ENCODE peak calls at places on chromosomes 11 and 22, in ten cellular contexts. F is CD8-positive, alpha-beta memory T cell; Q is IMR-90; D is CD8-positive, alpha-beta T cell; K is CD4-positive, alpha-beta T cell; Z is PC-3; B is heart right ventricle; V is HCT116; A is body of pancreas; O is psoas muscle. C is an unnamed sample. For H3K27me3, the result is how much of the 10 kb centered on the place peaks cover.

GRCh38 chr11:27497284-27497866 is 9.2 kb downstream of the LIN7C start:
- DNase-seq in F (no peak), Q (peak), D (no peak), K (no peak), Z (peak), B (no peak), V (no peak), A (no peak), O (no peak), C (no peak)

GRCh38 chr11:121367434-121367833 is 74.9 kb downstream of the SC5D start:
- DNase-seq in F (peak), Q (peak), D (no peak), K (no peak), Z (no peak), B (no peak), V (no peak), A (no peak), O (no peak), C (no peak)

GRCh38 chr11:110091995-110092576 is 1.1 kb upstream of the ZC3H12C start:
- DNase-seq in F (no peak), Q (no peak), D (no peak), K (no peak), Z (peak), B (no peak), V (peak), A (no peak), O (no peak), C (peak)

GRCh38 chr11:60864856-60865513 is 2.4 kb upstream of the ZP1 start:
- DNase-seq in F (no peak), Q (no peak), D (no peak), K (no peak), Z (no peak), B (no peak), V (no peak), A (no peak), O (no peak), C (no peak)

GRCh38 chr22:42190274-42190673 is 59.7 kb upstream of the CYP2D6 start:
- DNase-seq in F (no peak), Q (no peak), D (no peak), K (no peak), Z (no peak), B (no peak), V (no peak), A (no peak), O (no peak), C (no peak)

GRCh38 chr11:1534682-1535081 is 37.4 kb downstream of the DUSP8 start:
- DNase-seq in F (no peak), Q (peak), D (no peak), K (no peak), Z (no peak), B (peak), V (no peak), A (no peak), O (peak), C (peak)

GRCh38 chr22:30000566-30000965 is 79.7 kb upstream of the HORMAD2 start:
- DNase-seq in F (no peak), Q (peak), D (no peak), K (no peak), Z (peak), B (no peak), V (no peak), A (no peak), O (no peak), C (no peak)

GRCh38 chr11:44791546-44791945 is 64.8 kb downstream of the TSPAN18 start:
- DNase-seq in F (no peak), Q (no peak), D (no peak), K (no peak), Z (no peak), B (no peak), V (no peak), A (no peak), O (no peak), C (no peak)

GRCh38 chr11:130634981-130635473 is 186.6 kb downstream of the ADAMTS15 start:
- DNase-seq in F (no peak), Q (peak), D (no peak), K (no peak), Z (peak), B (no peak), V (no peak), A (no peak), O (peak), C (no peak)

DNA sequence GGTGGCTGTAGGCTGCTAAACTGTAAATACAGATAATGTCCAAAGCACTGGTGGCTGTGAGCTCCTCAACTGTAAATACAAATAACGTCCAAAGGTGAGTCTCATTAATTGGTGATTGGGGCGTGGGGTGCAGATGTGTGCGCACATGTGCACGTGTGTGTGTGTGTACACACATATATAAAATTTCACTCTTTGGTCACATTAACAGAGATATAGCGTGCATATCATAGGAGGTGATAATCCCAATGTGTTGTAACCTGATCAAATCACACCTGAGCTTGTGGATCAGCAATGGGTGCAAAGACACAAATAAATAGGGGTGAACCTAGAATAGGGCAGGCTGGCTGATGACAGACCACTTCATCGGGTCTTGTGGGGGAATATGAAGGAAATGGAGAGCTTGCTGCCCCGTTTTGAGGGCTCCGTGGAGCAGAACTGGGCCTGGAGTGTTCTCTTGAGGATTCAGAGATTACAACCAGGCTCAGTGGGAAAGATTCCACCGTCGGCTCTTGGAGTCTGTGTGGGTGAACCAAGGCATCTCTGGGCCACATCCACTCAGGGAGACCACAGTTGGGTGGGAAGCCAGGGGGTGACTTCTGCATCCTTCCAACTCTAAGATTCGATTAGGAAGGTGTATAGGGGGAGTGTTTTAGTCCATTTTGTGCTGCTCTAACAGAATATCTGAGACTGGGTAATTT is 24.9 kb upstream of the OSBPL5 start:
- DNase-seq in F (no peak), Q (no peak), D (no peak), K (no peak), Z (no peak), B (no peak), V (no peak), A (no peak), O (no peak), C (no peak)
- H3K27me3 ChIP-seq in F (under half), Q (under half), D (under half), K (under half), Z (under half), B (under half), V (under half), A (under half), O (under half), C (under half)

GRCh38 chr22:44536411-44536810 is 38.4 kb upstream of the RTL6 start:
- DNase-seq in F (no peak), Q (no peak), D (no peak), K (no peak), Z (no peak), B (no peak), V (no peak), A (no peak), O (no peak), C (no peak)
- H3K27me3 ChIP-seq in F (under half), Q (under half), D (under half), K (under half), Z (under half), B (under half), V (under half), A (under half), O (under half), C (under half)

GRCh38 chr11:8105666-8106065 is 24.7 kb downstream of the TUB start:
- DNase-seq in F (no peak), Q (peak), D (no peak), K (no peak), Z (no peak), B (no peak), V (no peak), A (no peak), O (no peak), C (no peak)

GRCh38 chr11:8106679-8107078 is 25.7 kb downstream of the TUB start:
- DNase-seq in F (no peak), Q (no peak), D (no peak), K (no peak), Z (no peak), B (no peak), V (no peak), A (no peak), O (no peak), C (no peak)

GRCh38 chr11:8102965-8103364 is 22.0 kb downstream of the TUB start:
- DNase-seq in F (no peak), Q (no peak), D (no peak), K (no peak), Z (no peak), B (no peak), V (no peak), A (no peak), O (no peak), C (no peak)

GRCh38 chr11:8103909-8104308 is 22.9 kb downstream of the TUB start:
- DNase-seq in F (no peak), Q (no peak), D (no peak), K (no peak), Z (no peak), B (no peak), V (no peak), A (no peak), O (no peak), C (no peak)

DNA sequence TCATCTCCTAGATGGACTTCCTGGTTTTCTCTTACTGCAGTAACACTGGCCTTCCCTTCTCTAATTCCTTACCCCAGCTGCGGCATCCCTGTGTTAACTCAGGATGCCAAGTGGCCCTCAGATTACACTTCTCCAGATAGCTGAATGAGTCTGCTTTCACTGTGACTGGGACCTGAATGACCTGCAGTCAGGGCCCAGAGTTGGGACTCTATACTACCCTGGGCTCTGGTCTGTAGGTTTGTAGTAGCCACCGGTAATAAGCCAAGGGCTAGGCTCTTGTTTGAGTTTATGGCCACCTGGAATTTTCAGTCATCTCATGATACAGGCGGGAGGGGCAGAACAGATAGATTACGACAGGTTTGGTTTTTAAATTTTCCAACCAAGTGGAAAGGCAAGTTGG is 24.1 kb downstream of the TUB start:
- DNase-seq in F (no peak), Q (no peak), D (no peak), K (no peak), Z (no peak), B (no peak), V (no peak), A (no peak), O (no peak), C (no peak)
- H3K27me3 ChIP-seq in F (under half), Q (under half), D (under half), K (under half), Z (under half), B (under half), V (under half), A (under half), O (under half), C (under half)

GRCh38 chr11:120178441-120179070 is 32.3 kb upstream of the OAF start:
- DNase-seq in F (no peak), Q (peak), D (no peak), K (no peak), Z (no peak), B (no peak), V (no peak), A (no peak), O (no peak), C (no peak)
- H3K27me3 ChIP-seq in F (under half), Q (under half), D (under half), K (under half), Z (under half), B (under half), V (under half), A (under half), O (under half), C (under half)

GRCh38 chr22:39928556-39929401 is 27.9 kb downstream of the GRAP2 start:
- DNase-seq in F (no peak), Q (no peak), D (no peak), K (no peak), Z (no peak), B (no peak), V (no peak), A (no peak), O (no peak), C (no peak)
- H3K27me3 ChIP-seq in F (under half), Q (half or more), D (under half), K (under half), Z (half or more), B (half or more), V (half or more), A (under half), O (under half), C (under half)

GRCh38 chr11:122746611-122747305 is 91.2 kb downstream of the UBASH3B start:
- DNase-seq in F (no peak), Q (no peak), D (no peak), K (no peak), Z (no peak), B (no peak), V (no peak), A (no peak), O (no peak), C (no peak)

GRCh38 chr11:122745111-122745510 is 89.6 kb downstream of the UBASH3B start:
- DNase-seq in F (no peak), Q (peak), D (no peak), K (no peak), Z (no peak), B (no peak), V (no peak), A (no peak), O (no peak), C (no peak)

GRCh38 chr11:122746050-122746478 is 90.5 kb downstream of the UBASH3B start:
- DNase-seq in F (peak), Q (no peak), D (peak), K (peak), Z (no peak), B (no peak), V (no peak), A (no peak), O (no peak), C (no peak)

GRCh38 chr11:122748968-122749687 is 89.2 kb upstream of the CRTAM start:
- DNase-seq in F (no peak), Q (peak), D (peak), K (peak), Z (peak), B (no peak), V (no peak), A (no peak), O (no peak), C (no peak)

DNA sequence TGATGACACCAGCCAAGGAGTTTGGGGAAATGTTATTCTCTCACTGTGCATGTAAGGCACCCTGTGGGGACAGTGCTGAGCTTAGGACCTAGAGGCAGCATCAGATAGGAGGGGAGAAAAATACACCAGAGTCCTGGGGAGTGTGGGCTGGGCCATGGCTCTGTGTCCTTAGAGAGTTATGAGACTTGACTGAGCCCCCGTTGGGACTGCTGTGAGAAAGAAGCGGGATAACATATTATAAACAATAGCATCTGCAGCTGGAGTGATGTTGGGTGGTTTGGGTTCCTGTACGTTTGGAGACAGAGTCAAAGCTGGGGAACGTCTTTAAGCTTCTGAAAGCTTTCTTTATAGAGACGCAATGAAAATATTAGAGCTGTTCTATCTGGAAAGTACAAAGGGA is 90.9 kb upstream of the CRTAM start:
- DNase-seq in F (no peak), Q (peak), D (no peak), K (no peak), Z (no peak), B (no peak), V (no peak), A (no peak), O (no peak), C (no peak)
- H3K27me3 ChIP-seq in F (under half), Q (under half), D (under half), K (under half), Z (under half), B (under half), V (under half), A (under half), O (under half), C (under half)

GRCh38 chr22:19759994-19760651 is 455 bp upstream of the TBX1 start:
- DNase-seq in F (no peak), Q (no peak), D (no peak), K (no peak), Z (peak), B (no peak), V (no peak), A (no peak), O (no peak), C (no peak)

GRCh38 chr22:19758896-19759458 is 1.6 kb upstream of the TBX1 start:
- DNase-seq in F (no peak), Q (no peak), D (peak), K (no peak), Z (no peak), B (no peak), V (no peak), A (no peak), O (no peak), C (no peak)

GRCh38 chr22:19760652-19761002 is at the start of gene TBX1:
- DNase-seq in F (no peak), Q (no peak), D (no peak), K (no peak), Z (peak), B (no peak), V (no peak), A (no peak), O (no peak), C (no peak)

GRCh38 chr22:19757985-19758895 is 2.3 kb upstream of the TBX1 start:
- DNase-seq in F (no peak), Q (no peak), D (peak), K (no peak), Z (no peak), B (no peak), V (no peak), A (no peak), O (no peak), C (no peak)

DNA sequence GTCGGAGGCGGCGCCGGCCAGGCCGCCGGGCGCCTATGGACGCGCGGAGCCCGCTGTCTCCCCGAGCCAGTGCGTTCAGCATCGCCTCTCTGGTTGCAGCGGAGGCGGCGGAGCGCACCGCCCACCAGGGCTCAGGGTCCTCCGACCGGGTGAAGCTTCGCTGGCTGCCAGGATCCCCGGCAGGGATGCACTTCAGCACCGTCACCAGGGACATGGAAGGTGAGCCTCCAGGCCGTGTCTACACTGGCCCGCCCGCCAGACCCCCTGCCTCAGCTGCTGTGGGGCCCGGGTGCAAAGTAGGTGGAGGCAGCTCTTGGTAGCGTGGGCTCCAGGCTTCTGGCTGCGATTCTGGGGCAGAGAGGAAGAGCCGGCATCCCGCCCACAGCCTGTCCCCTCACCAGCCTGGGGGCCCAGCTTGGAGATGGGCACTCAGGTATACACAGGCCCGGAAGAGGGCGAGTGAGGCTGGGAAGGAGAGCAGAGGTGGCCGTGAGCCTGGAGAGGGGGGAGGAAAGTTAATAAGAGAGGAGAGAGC is 1.1 kb upstream of the TBX1 start:
- DNase-seq in F (no peak), Q (no peak), D (peak), K (no peak), Z (no peak), B (no peak), V (no peak), A (no peak), O (no peak), C (no peak)
- H3K27me3 ChIP-seq in F (under half), Q (half or more), D (under half), K (half or more), Z (under half), B (half or more), V (under half), A (under half), O (under half), C (under half)

DNA sequence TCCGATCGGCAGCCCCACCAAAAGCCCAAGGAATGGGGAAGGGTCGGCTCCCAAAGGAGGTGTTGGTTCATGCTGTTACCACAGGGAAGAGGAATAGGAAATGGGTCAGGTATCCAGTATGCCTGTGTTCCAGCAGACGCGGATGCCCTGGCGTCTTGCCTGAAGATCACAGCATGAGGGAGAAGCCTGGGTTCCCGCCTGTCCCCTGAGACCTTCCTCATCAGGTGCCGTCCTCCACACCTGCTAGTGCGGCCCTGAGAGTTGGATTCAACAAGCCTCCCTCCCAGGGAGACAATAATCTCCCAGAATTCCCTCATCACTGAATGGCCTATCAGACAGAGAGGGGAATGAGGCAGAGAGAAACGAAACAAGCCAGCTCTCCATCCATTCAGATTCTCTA is 92.2 kb downstream of the SPATA19 start:
- DNase-seq in F (no peak), Q (no peak), D (no peak), K (no peak), Z (no peak), B (no peak), V (no peak), A (no peak), O (no peak), C (no peak)
- H3K27me3 ChIP-seq in F (under half), Q (under half), D (under half), K (under half), Z (under half), B (under half), V (under half), A (under half), O (under half), C (under half)

GRCh38 chr11:7251487-7251835 is 243 bp upstream of the SYT9 start:
- DNase-seq in F (no peak), Q (no peak), D (no peak), K (no peak), Z (no peak), B (no peak), V (no peak), A (no peak), O (peak), C (no peak)

GRCh38 chr11:7246179-7246578 is 5.5 kb upstream of the SYT9 start:
- DNase-seq in F (no peak), Q (no peak), D (no peak), K (no peak), Z (peak), B (no peak), V (no peak), A (no peak), O (no peak), C (no peak)

GRCh38 chr11:7251836-7252682 is at the start of gene SYT9:
- DNase-seq in F (no peak), Q (no peak), D (no peak), K (no peak), Z (peak), B (peak), V (no peak), A (peak), O (peak), C (peak)

GRCh38 chr11:7252683-7253213 is 1.0 kb downstream of the SYT9 start:
- DNase-seq in F (no peak), Q (no peak), D (no peak), K (no peak), Z (no peak), B (peak), V (no peak), A (peak), O (no peak), C (no peak)

GRCh38 chr11:7250166-7250565 is 1.5 kb upstream of the SYT9 start:
- DNase-seq in F (no peak), Q (no peak), D (no peak), K (no peak), Z (no peak), B (no peak), V (no peak), A (no peak), O (no peak), C (no peak)
- H3K27me3 ChIP-seq in F (under half), Q (under half), D (under half), K (under half), Z (under half), B (under half), V (under half), A (under half), O (under half), C (under half)

DNA sequence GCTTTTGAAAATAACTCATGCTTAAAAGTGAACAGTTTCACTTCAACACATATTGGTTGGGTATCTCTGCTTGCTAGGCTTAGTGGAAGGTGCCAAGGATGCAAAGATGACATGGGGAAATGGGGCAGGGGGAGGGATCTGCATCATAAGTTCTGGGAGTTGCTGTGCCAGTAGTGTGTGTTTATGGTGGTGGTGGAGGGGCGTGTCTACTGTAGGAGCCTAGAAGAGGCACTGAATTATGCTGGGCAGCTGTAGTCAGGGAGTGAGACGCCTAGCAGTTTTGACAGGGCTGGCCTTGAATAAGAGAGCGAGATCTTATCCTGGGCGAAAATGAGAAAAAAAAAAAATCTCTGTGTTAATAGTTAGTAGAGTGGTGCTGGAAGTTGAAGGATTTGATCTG is 3.0 kb downstream of the ELMOD1 start:
- DNase-seq in F (no peak), Q (no peak), D (no peak), K (no peak), Z (no peak), B (no peak), V (no peak), A (no peak), O (no peak), C (no peak)
- H3K27me3 ChIP-seq in F (under half), Q (under half), D (under half), K (half or more), Z (half or more), B (half or more), V (under half), A (under half), O (under half), C (under half)

C was measured in uterus.